ENCODE peak calls at places on chromosomes 5 and 9, in eight cellular contexts. F, G, D, W, O, E, N and T are unnamed samples.

GRCh38 chr9:135456436-135457104 is 23.0 kb upstream of the PPP1R26 start:
- DNase-seq in E (no peak), D (no peak), N (no peak), G (no peak), O (no peak), W (no peak), F (no peak), T (no peak)

GRCh38 chr9:131589124-131589711 is 43.9 kb downstream of the PRRT1B start:
- DNase-seq in O (no peak), D (no peak), G (no peak), F (no peak), W (no peak), E (no peak), N (no peak), T (no peak)

GRCh38 chr5:168747987-168748777 is 169.0 kb upstream of the PANK3 start:
- DNase-seq in O (no peak), W (no peak), E (no peak), N (no peak), G (peak), D (peak), F (peak), T (no peak)

GRCh38 chr5:133337795-133338445 is 274.4 kb downstream of the FSTL4 start:
- DNase-seq in W (no peak), G (no peak), D (no peak), N (no peak), O (no peak), F (no peak), E (no peak), T (no peak)

GRCh38 chr5:42250-42649 is 49.7 kb upstream of the PLEKHG4B start:
- DNase-seq in F (no peak), N (peak), O (no peak), W (no peak), D (no peak), G (peak), E (no peak), T (no peak)

GRCh38 chr9:7137040-7137439 is 379.3 kb downstream of the KDM4C start:
- DNase-seq in W (no peak), E (no peak), O (no peak), D (no peak), N (no peak), F (no peak), G (no peak), T (no peak)

GRCh38 chr9:5509573-5509972 is 758 bp upstream of the PDCD1LG2 start:
- DNase-seq in F (no peak), G (peak), O (peak), W (peak), E (no peak), D (no peak), N (peak), T (peak)

GRCh38 chr9:131461166-131461565 is 41.6 kb upstream of the POMT1 start:
- DNase-seq in O (no peak), W (no peak), F (no peak), G (no peak), E (no peak), N (no peak), D (no peak), T (no peak)

GRCh38 chr5:79032031-79032711 is 37.3 kb downstream of the DMGDH start:
- DNase-seq in O (no peak), E (no peak), G (peak), F (no peak), N (peak), D (no peak), W (no peak), T (no peak)

GRCh38 chr5:175701797-175702196 is 43.9 kb downstream of the HRH2 start:
- DNase-seq in E (no peak), W (no peak), O (no peak), F (no peak), D (no peak), G (no peak), N (no peak), T (no peak)

DNA sequence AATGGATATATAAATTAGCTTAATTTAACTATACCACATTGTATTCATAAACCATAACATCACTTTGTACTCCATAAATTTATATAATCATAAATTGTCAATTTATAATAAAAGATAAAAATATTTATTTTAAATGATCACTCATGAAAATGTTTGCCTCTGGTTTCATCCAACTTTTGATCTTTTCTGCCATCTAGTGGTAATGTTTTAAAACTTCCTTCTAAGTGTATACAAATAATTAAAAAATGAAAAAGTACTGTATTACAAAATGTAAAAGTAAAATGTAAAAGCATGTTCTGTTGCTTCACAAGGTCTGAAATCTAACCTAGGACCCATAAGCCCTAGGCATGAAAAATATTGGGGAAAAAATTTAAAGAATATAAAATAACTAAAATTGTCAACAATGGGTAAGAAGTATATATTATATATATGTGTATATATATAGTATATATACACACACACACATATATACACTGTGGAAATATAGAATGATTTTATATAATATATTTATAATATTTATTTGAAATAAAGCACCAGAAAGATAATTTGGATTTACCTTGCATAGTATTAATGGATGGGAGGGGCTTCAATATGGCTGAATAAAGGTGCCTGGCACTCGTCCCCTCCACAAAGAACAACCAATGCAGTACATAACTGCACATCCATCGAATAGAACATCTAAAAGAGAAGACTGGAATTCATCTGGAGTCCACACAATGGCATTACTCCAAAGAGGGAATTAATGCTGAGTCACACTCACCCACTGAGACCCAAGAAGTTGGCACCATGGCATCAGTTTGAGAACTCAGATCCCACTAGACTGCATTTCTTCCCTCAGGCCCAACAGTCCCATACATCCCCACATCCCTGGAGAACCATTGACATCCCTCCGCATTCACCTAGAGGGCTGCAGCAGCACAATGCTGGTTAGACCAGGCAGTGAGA is 32.5 kb downstream of the ANXA1 start:
- DNase-seq in G (peak), D (peak), E (no peak), F (no peak), O (peak), N (peak), W (peak), T (no peak)
- H3K4me3 ChIP-seq in G (no peak), D (no peak), E (no peak), F (no peak), O (no peak), N (no peak), W (no peak), T (no peak)

GRCh38 chr5:38670878-38671277 is 114.4 kb upstream of the LIFR start:
- DNase-seq in G (peak), N (no peak), W (no peak), E (no peak), O (no peak), D (no peak), F (no peak), T (peak)

GRCh38 chr5:38672059-38672791 is 115.8 kb upstream of the LIFR start:
- DNase-seq in O (peak), N (peak), E (no peak), F (no peak), G (peak), D (no peak), W (peak), T (peak)

GRCh38 chr5:38670066-38670465 is 113.6 kb upstream of the LIFR start:
- DNase-seq in D (no peak), N (no peak), F (no peak), E (no peak), O (no peak), G (no peak), W (no peak), T (no peak)

GRCh38 chr5:38675443-38675842 is 119.0 kb upstream of the LIFR start:
- DNase-seq in F (no peak), E (no peak), N (no peak), G (no peak), D (no peak), W (no peak), O (no peak), T (no peak)

DNA sequence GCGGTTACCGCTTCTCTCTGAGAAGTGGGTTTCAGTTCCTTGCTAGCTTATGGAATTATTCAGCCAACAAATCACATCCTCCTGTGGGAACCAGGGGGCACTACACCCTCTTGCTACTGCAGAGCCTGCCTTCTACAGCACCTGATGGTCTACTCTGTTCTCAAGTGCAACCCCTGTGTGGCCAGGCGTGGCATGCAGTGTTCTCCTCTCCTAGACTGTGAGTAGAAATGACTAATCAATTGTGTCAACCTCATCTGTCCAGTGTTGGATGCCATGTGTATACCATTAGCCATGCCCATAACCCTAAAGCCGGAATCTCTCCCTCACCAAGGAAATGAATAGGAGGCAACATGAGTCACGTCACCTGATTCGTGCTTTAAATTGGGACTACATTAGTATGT is 117.2 kb upstream of the LIFR start:
- DNase-seq in E (no peak), O (no peak), G (peak), W (no peak), D (no peak), F (peak), N (no peak), T (no peak)
- TF ChIP-seq CTCF in E (no peak), O (no peak), G (peak), W (no peak), D (no peak), F (peak), N (no peak), T (no peak)

GRCh38 chr5:173239233-173239593 is 4.2 kb upstream of the NKX2-5 start:
- DNase-seq in E (no peak), F (no peak), W (no peak), O (no peak), G (no peak), D (no peak), N (no peak), T (no peak)
- H3K4me3 ChIP-seq in E (peak), F (no peak), W (no peak), O (no peak), G (no peak), D (no peak), N (no peak), T (no peak)

GRCh38 chr9:70924905-70925547 is 196.4 kb downstream of the TRPM3 start:
- DNase-seq in W (peak), E (no peak), N (peak), D (peak), F (peak), O (peak), G (peak), T (peak)
- TF ChIP-seq CTCF in W (peak), E (peak), N (peak), D (peak), F (peak), O (peak), G (peak), T (peak)

GRCh38 chr9:87766697-87767096 is 40.8 kb downstream of the CTSL start:
- DNase-seq in W (no peak), G (no peak), N (no peak), O (no peak), D (no peak), E (no peak), F (no peak), T (no peak)
- H3K4me3 ChIP-seq in W (no peak), G (no peak), N (no peak), O (no peak), D (no peak), E (no peak), F (no peak), T (no peak)

DNA sequence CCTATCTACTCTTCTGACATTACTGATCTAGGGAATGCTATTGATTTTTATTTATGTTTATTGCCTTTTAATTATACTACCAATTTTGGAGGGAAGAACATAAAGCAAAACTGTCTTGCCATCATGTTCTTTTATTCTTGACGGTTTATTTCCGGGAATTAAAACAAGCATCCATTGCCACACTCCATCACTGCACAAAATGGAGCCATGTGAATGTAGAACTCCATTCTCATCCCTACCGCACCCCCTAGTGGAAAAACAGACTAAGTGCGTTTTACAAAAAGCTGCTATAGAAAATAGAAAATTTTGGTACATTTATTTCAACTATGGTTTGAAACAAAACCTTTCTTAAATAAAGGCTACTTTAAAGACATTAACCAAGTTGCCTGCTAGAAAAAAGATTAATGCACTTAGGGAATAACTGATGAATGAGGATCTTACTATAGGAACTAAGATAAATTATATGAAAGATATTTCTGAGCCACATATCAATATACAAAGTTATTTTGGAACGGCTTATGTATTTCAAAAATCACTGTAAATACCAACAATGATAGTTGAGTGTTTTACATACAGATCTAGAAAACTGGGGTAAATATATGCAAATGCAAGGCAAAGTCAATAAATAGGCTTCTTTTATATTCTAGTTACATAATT is 26.6 kb downstream of the OXCT1 start:
- DNase-seq in D (peak), E (no peak), O (peak), W (peak), G (peak), F (no peak), N (peak), T (peak)
- TF ChIP-seq CTCF in D (peak), E (peak), O (peak), W (peak), G (peak), F (peak), N (peak), T (peak)